ENCODE peak calls at places on chromosomes 5 and 9, in four cellular contexts. G is A549, V is iPS-NIHi11, R is GM19239. X is an unnamed sample.

GRCh38 chr9:129624168-129624759 is 1.7 kb upstream of the NTMT1 start:
- DNase-seq in G (peak; percentile 61), V (peak; percentile 76), R (peak; percentile 75), X (no peak)

GRCh38 chr9:89685698-89686097 is 80.9 kb downstream of the GADD45G start:
- DNase-seq in G (no peak), V (no peak), R (no peak), X (no peak)

GRCh38 chr9:111148994-111149759 is 110.9 kb upstream of the LPAR1 start:
- DNase-seq in R (no peak), V (no peak), G (peak; percentile 13), X (no peak)

GRCh38 chr5:123460296-123460729 is 37.1 kb upstream of the CEP120 start:
- DNase-seq in G (peak; percentile 69), V (peak; percentile 38), R (no peak), X (no peak)

GRCh38 chr5:104179057-104179456 is 616.5 kb upstream of the NUDT12 start:
- DNase-seq in G (peak; percentile 72), R (no peak), V (peak; percentile 64), X (no peak)

GRCh38 chr5:104186100-104186499 is 623.5 kb upstream of the NUDT12 start:
- DNase-seq in R (no peak), V (no peak), G (peak; percentile 29), X (no peak)

GRCh38 chr5:135306557-135306956 is 92.5 kb downstream of the MACROH2A1 start:
- DNase-seq in R (no peak), V (no peak), G (no peak), X (no peak)

GRCh38 chr9:22645893-22646292 is 199.3 kb downstream of the DMRTA1 start:
- DNase-seq in G (no peak), R (no peak), V (no peak), X (no peak)

GRCh38 chr5:126575644-126576043 is 19.4 kb downstream of the ALDH7A1 start:
- DNase-seq in V (no peak), G (no peak), R (no peak), X (no peak)

GRCh38 chr5:149426931-149427330 is 47.8 kb upstream of the IL17B start:
- DNase-seq in G (no peak), R (no peak), V (no peak), X (no peak)

GRCh38 chr5:169192572-169192971 is 108.4 kb downstream of the SLIT3 start:
- DNase-seq in V (no peak), G (no peak), R (no peak), X (no peak)